ENCODE peak calls at places on chromosomes 3 and 15, in five cellular contexts. T is GM12864; Q is heart right ventricle; F is A549; L is CD8-positive, alpha-beta memory T cell. I is an unnamed sample.

GRCh38 chr15:73710321-73710720 is 26.1 kb downstream of the CD276 start:
- DNase-seq in Q (no peak), L (no peak), F (no peak), T (no peak), I (no peak)

GRCh38 chr15:78599189-78599588 is 21.6 kb downstream of the CHRNA3 start:
- DNase-seq in F (no peak), L (no peak), Q (no peak), T (no peak), I (no peak)

GRCh38 chr15:74402873-74403589 is 30.7 kb downstream of the SEMA7A start:
- DNase-seq in L (peak), T (no peak), F (no peak), Q (peak), I (peak)

GRCh38 chr3:30779686-30780287 is 114.7 kb downstream of the GADL1 start:
- DNase-seq in F (peak), L (no peak), Q (no peak), T (no peak), I (no peak)

GRCh38 chr3:45688194-45688881 is 858 bp upstream of the SACM1L start:
- DNase-seq in L (no peak), Q (no peak), F (peak), T (no peak), I (peak)

GRCh38 chr15:45234562-45235235 is 17.3 kb upstream of the SLC28A2 start:
- DNase-seq in Q (no peak), L (no peak), T (no peak), F (no peak), I (no peak)

GRCh38 chr3:48407542-48408099 is 22.3 kb downstream of the PLXNB1 start:
- DNase-seq in F (no peak), T (no peak), L (peak), Q (peak), I (no peak)

GRCh38 chr15:41610048-41610447 is 50.2 kb upstream of the MGA start:
- DNase-seq in F (no peak), T (no peak), Q (no peak), L (no peak), I (no peak)

GRCh38 chr15:45134682-45135604 is 5.1 kb downstream of the DUOX1 start:
- DNase-seq in F (no peak), L (no peak), Q (no peak), T (no peak), I (no peak)

GRCh38 chr3:99614768-99615167 is 23.6 kb upstream of the COL8A1 start:
- DNase-seq in L (no peak), F (no peak), Q (no peak), T (no peak), I (no peak)

GRCh38 chr3:112654979-112655378 is 14.0 kb upstream of the CCDC80 start:
- DNase-seq in Q (no peak), L (no peak), F (no peak), T (no peak), I (no peak)

GRCh38 chr3:173287361-173287760 is 110.2 kb upstream of the NLGN1 start:
- DNase-seq in T (no peak), F (no peak), Q (no peak), L (no peak), I (no peak)

GRCh38 chr15:58748040-58748786 is 1.3 kb downstream of the ADAM10 start:
- DNase-seq in L (no peak), F (no peak), T (no peak), Q (no peak), I (peak)

GRCh38 chr3:180116658-180117057 is 79.9 kb upstream of the PEX5L start:
- DNase-seq in T (no peak), F (no peak), Q (no peak), L (no peak), I (no peak)

GRCh38 chr15:28952666-28953491 is 67.1 kb downstream of the APBA2 start:
- DNase-seq in F (no peak), T (no peak), L (no peak), Q (no peak), I (no peak)

GRCh38 chr3:55482496-55483195 is 4.5 kb downstream of the WNT5A start:
- DNase-seq in F (no peak), L (no peak), T (no peak), Q (no peak), I (peak)

GRCh38 chr3:129575233-129575986 is 31.1 kb downstream of the PLXND1 start:
- DNase-seq in T (no peak), Q (no peak), F (no peak), L (no peak), I (no peak)

GRCh38 chr3:185502987-185503386 is 4.2 kb upstream of the TMEM41A start:
- DNase-seq in T (no peak), L (no peak), Q (peak), F (no peak), I (no peak)

GRCh38 chr3:158710601-158711000 is 21.7 kb downstream of the RARRES1 start:
- DNase-seq in F (no peak), T (no peak), Q (no peak), L (no peak), I (no peak)

GRCh38 chr3:7062714-7063113 is 201.8 kb downstream of the GRM7 start:
- DNase-seq in T (no peak), L (no peak), Q (no peak), F (no peak), I (no peak)

GRCh38 chr3:124951511-124952390 is 17.2 kb upstream of the MUC13 start:
- DNase-seq in Q (no peak), L (no peak), F (no peak), T (no peak), I (no peak)

GRCh38 chr3:38478901-38479300 is 17.2 kb upstream of the EXOG start:
- DNase-seq in T (no peak), Q (no peak), L (no peak), F (no peak), I (no peak)

GRCh38 chr3:120879401-120879800 is 28.6 kb upstream of the STXBP5L start:
- DNase-seq in F (no peak), Q (no peak), L (no peak), T (no peak), I (no peak)

GRCh38 chr3:152834354-152835310 is at the start of gene P2RY1:
- DNase-seq in L (no peak), Q (peak), F (peak), T (peak), I (peak)

GRCh38 chr15:84572231-84572630 is 28.6 kb upstream of the ZSCAN2 start:
- DNase-seq in T (no peak), L (no peak), F (no peak), Q (no peak), I (no peak)

GRCh38 chr3:152857082-152857481 is 22.2 kb downstream of the P2RY1 start:
- DNase-seq in T (no peak), L (no peak), Q (no peak), F (no peak), I (no peak)

GRCh38 chr3:76308541-76308940 is 523.2 kb upstream of the ZNF717 start:
- DNase-seq in Q (no peak), L (no peak), F (no peak), T (no peak), I (no peak)

GRCh38 chr3:160797306-160797705 is 41.3 kb downstream of the PPM1L start:
- DNase-seq in T (no peak), Q (no peak), L (no peak), F (no peak), I (no peak)

GRCh38 chr3:23701711-23702110 is 104.0 kb upstream of the UBE2E1 start:
- DNase-seq in T (no peak), Q (no peak), F (no peak), L (no peak), I (no peak)

GRCh38 chr3:110821586-110821985 is 250.0 kb upstream of the NECTIN3 start:
- DNase-seq in T (no peak), Q (no peak), F (no peak), L (no peak), I (no peak)

GRCh38 chr15:90596943-90597342 is 67.2 kb downstream of the CRTC3 start:
- DNase-seq in Q (no peak), T (no peak), L (no peak), F (no peak), I (no peak)

GRCh38 chr3:46656778-46657556 is 36.5 kb downstream of the ALS2CL start:
- DNase-seq in F (no peak), L (no peak), T (no peak), Q (no peak), I (no peak)

GRCh38 chr3:149989307-149989706 is 18.6 kb upstream of the PFN2 start:
- DNase-seq in T (no peak), L (no peak), Q (no peak), F (no peak), I (no peak)

GRCh38 chr3:149983628-149984027 is 12.9 kb upstream of the PFN2 start:
- DNase-seq in Q (no peak), F (no peak), T (no peak), L (no peak), I (no peak)
- H3K4me3 ChIP-seq in Q (no peak), F (no peak), T (no peak), L (no peak), I (no peak)

GRCh38 chr15:85581495-85581894 is 201.1 kb downstream of the AKAP13 start:
- DNase-seq in Q (peak), L (peak), F (no peak), T (no peak), I (peak)
- H3K4me3 ChIP-seq in Q (peak), L (peak), F (peak), T (no peak), I (no peak)

GRCh38 chr3:9781551-9781950 is 10.7 kb downstream of the TADA3 start:
- DNase-seq in L (no peak), F (no peak), T (no peak), Q (no peak), I (no peak)
- H3K4me3 ChIP-seq in L (no peak), F (no peak), T (no peak), Q (no peak), I (no peak)

GRCh38 chr15:60838206-60838605 is 359.3 kb upstream of the ICE2 start:
- DNase-seq in L (no peak), F (no peak), Q (no peak), T (no peak), I (peak)
- H3K4me3 ChIP-seq in L (no peak), F (no peak), Q (no peak), T (no peak), I (no peak)

GRCh38 chr3:15795563-15796308 is 2.0 kb downstream of the ANKRD28 start:
- DNase-seq in Q (no peak), F (no peak), L (no peak), T (no peak), I (no peak)

GRCh38 chr3:15794303-15794771 is 3.4 kb downstream of the ANKRD28 start:
- DNase-seq in F (no peak), Q (no peak), T (no peak), L (no peak), I (peak)

GRCh38 chr3:15796771-15797599 is 794 bp downstream of the ANKRD28 start:
- DNase-seq in T (no peak), Q (no peak), L (no peak), F (peak), I (no peak)

GRCh38 chr3:15796331-15796730 is 1.4 kb downstream of the ANKRD28 start:
- DNase-seq in L (no peak), T (no peak), F (no peak), Q (no peak), I (no peak)

DNA sequence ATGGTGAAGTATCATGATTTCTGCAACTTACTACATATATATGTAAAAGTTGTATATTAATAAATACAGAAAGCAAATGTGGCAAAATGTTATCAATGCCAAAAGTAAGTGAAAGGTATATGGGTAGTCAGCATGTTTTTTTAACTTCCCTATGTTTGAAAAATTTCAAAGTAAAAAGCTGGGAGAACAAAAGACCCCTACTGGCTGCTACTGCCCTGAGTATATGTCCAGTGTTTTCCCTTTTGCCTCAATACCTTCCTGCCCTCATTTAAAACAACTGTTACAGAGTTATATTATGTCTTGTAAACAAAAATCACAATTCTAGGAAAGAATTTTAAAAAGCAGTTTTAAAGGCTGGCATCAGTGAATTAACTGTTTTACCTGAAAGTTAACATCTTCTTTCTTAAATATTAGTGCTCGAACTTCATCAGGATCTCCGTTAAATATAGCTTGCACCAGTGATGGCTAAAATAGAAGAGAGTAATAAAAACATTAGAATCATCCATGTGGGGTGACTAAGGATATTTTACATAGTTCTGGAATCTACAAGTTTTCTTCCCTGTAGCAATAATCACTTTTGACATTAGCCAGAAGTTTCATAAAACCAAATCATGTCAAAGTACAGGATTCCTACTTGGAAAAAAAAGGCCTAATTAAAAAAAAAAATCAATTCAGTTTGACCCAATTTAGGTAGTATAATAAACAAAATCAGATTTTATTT is 2.8 kb downstream of the ANKRD28 start:
- DNase-seq in Q (no peak), T (no peak), L (no peak), F (no peak), I (no peak)
- H3K4me3 ChIP-seq in Q (peak), T (peak), L (no peak), F (peak), I (peak)

GRCh38 chr3:62875103-62876002 is at the start of gene CADPS:
- DNase-seq in T (no peak), Q (peak), F (no peak), L (no peak), I (peak)

GRCh38 chr3:62874398-62875102 is 666 bp downstream of the CADPS start:
- DNase-seq in L (no peak), Q (no peak), F (no peak), T (no peak), I (no peak)

GRCh38 chr3:62873672-62874397 is 1.4 kb downstream of the CADPS start:
- DNase-seq in L (no peak), T (no peak), Q (peak), F (peak), I (peak)

GRCh38 chr3:62872318-62872717 is 2.9 kb downstream of the CADPS start:
- DNase-seq in T (no peak), Q (no peak), F (no peak), L (no peak), I (no peak)

GRCh38 chr3:62876064-62876463 is 848 bp upstream of the CADPS start:
- DNase-seq in T (no peak), Q (peak), F (no peak), L (no peak), I (no peak)
- H3K4me3 ChIP-seq in T (no peak), Q (no peak), F (no peak), L (no peak), I (no peak)

GRCh38 chr15:101189708-101190107 is 62.1 kb downstream of the CHSY1 start:
- DNase-seq in F (no peak), T (no peak), Q (no peak), L (no peak), I (no peak)

GRCh38 chr15:101188517-101189340 is 63.1 kb downstream of the CHSY1 start:
- DNase-seq in T (peak), F (no peak), Q (no peak), L (no peak), I (peak)

GRCh38 chr15:101185770-101186169 is 66.1 kb downstream of the CHSY1 start:
- DNase-seq in L (no peak), T (no peak), Q (no peak), F (no peak), I (no peak)

GRCh38 chr15:101189341-101189679 is 62.5 kb downstream of the CHSY1 start:
- DNase-seq in L (no peak), T (no peak), Q (no peak), F (no peak), I (no peak)

GRCh38 chr15:101187820-101188516 is 63.9 kb downstream of the CHSY1 start:
- DNase-seq in F (no peak), L (no peak), T (no peak), Q (peak), I (no peak)
- H3K4me3 ChIP-seq in F (no peak), L (no peak), T (peak), Q (peak), I (peak)